ENCODE peak calls at places on chromosome 3, in nine cellular contexts. L is GM23338, B is choroid plexus epithelial cell, Q is pancreas, V is mammary epithelial cell, R is neural progenitor cell, E is fibroblast of lung, S is cardiac fibroblast, A is HFF-Myc. O is an unnamed sample.

GRCh38 chr3:193563999-193564398 is 9.3 kb upstream of the ATP13A4 start:
- DNase-seq in L (peak), B (peak), Q (no peak), V (peak), R (peak), E (no peak), S (peak), A (no peak), O (peak)

GRCh38 chr3:61564405-61565059 is 3.2 kb downstream of the PTPRG start:
- DNase-seq in L (peak), B (peak), Q (peak), V (no peak), R (peak), E (peak), S (peak), A (peak), O (no peak)

GRCh38 chr3:62604301-62604700 is 231.0 kb upstream of the FEZF2 start:
- DNase-seq in L (no peak), B (peak), Q (no peak), V (peak), R (no peak), E (peak), S (peak), A (peak), O (no peak)

GRCh38 chr3:43316783-43317460 is 30.6 kb downstream of the SNRK start:
- DNase-seq in L (peak), B (peak), Q (no peak), V (peak), R (peak), E (peak), S (no peak), A (no peak), O (no peak)

GRCh38 chr3:107525954-107526305 is 3.2 kb downstream of the BBX start:
- DNase-seq in L (no peak), B (peak), Q (no peak), V (no peak), R (no peak), E (no peak), S (no peak), A (no peak), O (no peak)

GRCh38 chr3:179021119-179021903 is 50.3 kb downstream of the ZMAT3 start:
- DNase-seq in L (no peak), B (peak), Q (no peak), V (no peak), R (no peak), E (no peak), S (peak), A (no peak), O (no peak)

GRCh38 chr3:49720383-49721164 is 1.1 kb upstream of the AMIGO3 start:
- DNase-seq in L (no peak), B (no peak), Q (no peak), V (no peak), R (no peak), E (no peak), S (no peak), A (no peak), O (no peak)

GRCh38 chr3:55622733-55623132 is 135.6 kb upstream of the WNT5A start:
- DNase-seq in L (no peak), B (peak), Q (no peak), V (peak), R (no peak), E (peak), S (peak), A (no peak), O (no peak)

GRCh38 chr3:141795719-141796435 is 32.7 kb downstream of the GRK7 start:
- DNase-seq in L (no peak), B (no peak), Q (no peak), V (no peak), R (peak), E (peak), S (peak), A (no peak), O (no peak)

GRCh38 chr3:126460386-126460785 is 15.3 kb downstream of the ZXDC start:
- DNase-seq in L (no peak), B (no peak), Q (no peak), V (no peak), R (no peak), E (no peak), S (no peak), A (no peak), O (no peak)

GRCh38 chr3:151278223-151278622 is at the start of gene P2RY14:
- DNase-seq in L (no peak), B (no peak), Q (no peak), V (no peak), R (no peak), E (no peak), S (no peak), A (no peak), O (no peak)

GRCh38 chr3:13110678-13111116 is 37.5 kb upstream of the IQSEC1 start:
- DNase-seq in L (no peak), B (no peak), Q (no peak), V (peak), R (peak), E (no peak), S (no peak), A (no peak), O (no peak)

GRCh38 chr3:167941234-167941995 is 154.3 kb downstream of the GOLIM4 start:
- DNase-seq in L (no peak), B (peak), Q (peak), V (peak), R (peak), E (peak), S (peak), A (peak), O (no peak)

GRCh38 chr3:189508784-189509489 is 122.3 kb upstream of the TP63 start:
- DNase-seq in L (no peak), B (no peak), Q (no peak), V (peak), R (no peak), E (no peak), S (no peak), A (no peak), O (no peak)

GRCh38 chr3:126507886-126508285 is 9.7 kb downstream of the UROC1 start:
- DNase-seq in L (no peak), B (no peak), Q (no peak), V (no peak), R (no peak), E (no peak), S (no peak), A (no peak), O (no peak)

GRCh38 chr3:128870327-128870726 is 9.1 kb upstream of the ACAD9 start:
- DNase-seq in L (no peak), B (no peak), Q (no peak), V (no peak), R (no peak), E (no peak), S (no peak), A (no peak), O (no peak)

GRCh38 chr3:31911643-31912042 is 69.4 kb downstream of the OSBPL10 start:
- DNase-seq in L (no peak), B (peak), Q (no peak), V (peak), R (no peak), E (no peak), S (peak), A (no peak), O (no peak)

GRCh38 chr3:70097084-70097483 is 97.6 kb downstream of the SAMMSON start:
- DNase-seq in L (no peak), B (no peak), Q (no peak), V (no peak), R (no peak), E (no peak), S (no peak), A (no peak), O (no peak)

GRCh38 chr3:42588625-42589024 is 2.0 kb upstream of the SS18L2 start:
- DNase-seq in L (no peak), B (no peak), Q (no peak), V (no peak), R (no peak), E (no peak), S (no peak), A (no peak), O (no peak)

GRCh38 chr3:173140986-173141385 is at the start of gene SPATA16:
- DNase-seq in L (peak), B (no peak), Q (no peak), V (no peak), R (no peak), E (no peak), S (no peak), A (no peak), O (no peak)

GRCh38 chr3:198081421-198081844 is 121.4 kb downstream of the LMLN start:
- DNase-seq in L (peak), B (no peak), Q (peak), V (no peak), R (peak), E (no peak), S (no peak), A (no peak), O (no peak)

GRCh38 chr3:4409415-4409814 is 57.7 kb downstream of the SUMF1 start:
- DNase-seq in L (no peak), B (no peak), Q (no peak), V (no peak), R (no peak), E (no peak), S (no peak), A (no peak), O (peak)

GRCh38 chr3:129992781-129993180 is 18.3 kb downstream of the TRH start:
- DNase-seq in L (peak), B (peak), Q (no peak), V (no peak), R (peak), E (no peak), S (peak), A (no peak), O (no peak)

GRCh38 chr3:153624310-153625030 is 462.4 kb downstream of the RAP2B start:
- DNase-seq in L (no peak), B (no peak), Q (no peak), V (no peak), R (no peak), E (no peak), S (no peak), A (no peak), O (no peak)

GRCh38 chr3:63910873-63911272 is 1.3 kb downstream of the SCAANT1 start:
- DNase-seq in L (no peak), B (no peak), Q (no peak), V (peak), R (no peak), E (peak), S (peak), A (no peak), O (no peak)

GRCh38 chr3:51696954-51697353 is 9.9 kb upstream of the GRM2 start:
- DNase-seq in L (no peak), B (no peak), Q (no peak), V (no peak), R (no peak), E (no peak), S (no peak), A (no peak), O (no peak)

GRCh38 chr3:101036213-101036618 is 43.0 kb upstream of the ABI3BP start:
- DNase-seq in L (peak), B (peak), Q (peak), V (peak), R (peak), E (peak), S (peak), A (peak), O (no peak)

GRCh38 chr3:34301313-34301712 is 502.9 kb downstream of the PDCD6IP start:
- DNase-seq in L (peak), B (no peak), Q (no peak), V (no peak), R (peak), E (no peak), S (no peak), A (no peak), O (no peak)

GRCh38 chr3:46245155-46245554 is 2.9 kb downstream of the CCR3 start:
- DNase-seq in L (no peak), B (no peak), Q (no peak), V (no peak), R (no peak), E (no peak), S (no peak), A (no peak), O (peak)
- H3K4me3 ChIP-seq in L (no peak), B (no peak), Q (no peak), V (no peak), R (no peak), E (no peak), S (no peak), A (no peak), O (no peak)

GRCh38 chr3:170356596-170357175 is 829 bp upstream of the SKIL start:
- DNase-seq in L (peak), B (no peak), Q (peak), V (peak), R (peak), E (peak), S (peak), A (no peak), O (peak)

GRCh38 chr3:170355738-170356595 is 1.5 kb upstream of the SKIL start:
- DNase-seq in L (peak), B (peak), Q (peak), V (peak), R (peak), E (peak), S (peak), A (no peak), O (no peak)

GRCh38 chr3:170357920-170358854 is 672 bp downstream of the SKIL start:
- DNase-seq in L (peak), B (peak), Q (peak), V (peak), R (peak), E (peak), S (peak), A (no peak), O (peak)

GRCh38 chr3:170359178-170359704 is 1.7 kb downstream of the SKIL start:
- DNase-seq in L (no peak), B (no peak), Q (no peak), V (no peak), R (no peak), E (no peak), S (no peak), A (no peak), O (no peak)

DNA sequence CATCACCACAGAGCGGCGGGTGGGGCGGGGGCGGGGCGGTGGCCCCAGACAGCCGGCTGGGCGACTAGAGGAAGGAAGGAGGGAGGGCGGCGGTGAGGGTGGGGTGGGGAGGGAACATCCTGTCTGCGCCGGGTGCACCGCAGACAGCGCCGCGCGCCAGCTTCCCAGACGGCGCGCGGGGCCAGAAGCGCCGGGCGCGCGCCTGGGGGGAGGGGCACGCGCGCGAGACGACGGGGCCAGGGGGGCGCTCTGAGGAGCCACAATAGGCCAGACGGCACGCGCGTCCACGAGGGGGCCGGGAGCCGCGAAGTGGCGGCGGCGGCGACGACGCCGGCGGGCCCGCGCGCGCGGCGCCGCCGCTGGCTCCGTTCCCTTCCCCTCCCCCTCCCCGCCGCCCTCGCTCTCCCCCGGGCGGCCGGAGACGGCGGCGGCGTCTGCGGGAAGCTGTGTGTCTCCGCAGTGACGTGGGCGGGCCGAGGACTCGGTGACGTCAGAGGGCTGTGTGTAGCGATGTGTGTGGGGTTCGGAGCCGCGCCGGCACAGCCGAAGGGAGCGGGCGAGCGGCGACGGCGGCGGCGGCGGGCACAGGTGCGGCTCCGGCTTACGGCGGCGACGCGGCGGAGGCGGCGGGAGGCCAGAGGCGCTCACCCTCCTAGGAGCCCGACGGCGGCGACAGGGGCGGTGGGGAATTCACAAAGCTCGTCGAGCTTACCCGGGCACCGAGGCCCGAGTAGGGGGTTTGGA is at the start of gene SKIL:
- DNase-seq in L (peak), B (peak), Q (peak), V (peak), R (peak), E (peak), S (peak), A (peak), O (peak)
- TF ChIP-seq CTCF in L (no peak), B (no peak), Q (peak), V (no peak), R (no peak), E (no peak), S (no peak), A (no peak), O (no peak)

GRCh38 chr3:83821526-83821925 is 1137.3 kb upstream of the CADM2 start:
- DNase-seq in L (no peak), B (no peak), Q (no peak), V (no peak), R (no peak), E (no peak), S (no peak), A (no peak), O (no peak)
- H3K4me3 ChIP-seq in L (no peak), B (no peak), Q (no peak), V (no peak), R (no peak), E (no peak), S (no peak), A (no peak), O (no peak)

GRCh38 chr3:40780341-40780800 is 255.6 kb downstream of the ZNF621 start:
- DNase-seq in L (peak), B (peak), Q (peak), V (peak), R (peak), E (no peak), S (peak), A (no peak), O (peak)
- TF ChIP-seq CTCF in L (no peak), B (peak), Q (no peak), V (no peak), R (no peak), E (no peak), S (no peak), A (no peak), O (no peak)

GRCh38 chr3:58484049-58484721 is 7.7 kb upstream of the KCTD6 start:
- DNase-seq in L (no peak), B (no peak), Q (no peak), V (no peak), R (no peak), E (no peak), S (no peak), A (no peak), O (no peak)
- H3K4me3 ChIP-seq in L (no peak), B (no peak), Q (no peak), V (no peak), R (no peak), E (no peak), S (no peak), A (no peak), O (no peak)

GRCh38 chr3:11641316-11641682 is 2.4 kb downstream of the VGLL4 start:
- DNase-seq in L (no peak), B (peak), Q (no peak), V (no peak), R (no peak), E (no peak), S (no peak), A (peak), O (no peak)
- TF ChIP-seq CTCF in L (no peak), B (no peak), Q (no peak), V (no peak), R (no peak), E (no peak), S (no peak), A (no peak), O (no peak)

GRCh38 chr3:142973217-142974009 is 9.9 kb upstream of the PAQR9 start:
- DNase-seq in L (no peak), B (no peak), Q (no peak), V (no peak), R (no peak), E (no peak), S (no peak), A (no peak), O (no peak)

GRCh38 chr3:142971431-142971830 is 8.0 kb upstream of the PAQR9 start:
- DNase-seq in L (no peak), B (no peak), Q (no peak), V (no peak), R (no peak), E (no peak), S (no peak), A (no peak), O (no peak)

GRCh38 chr3:142975316-142975995 is 12.0 kb upstream of the PAQR9 start:
- DNase-seq in L (peak), B (no peak), Q (no peak), V (no peak), R (no peak), E (no peak), S (peak), A (no peak), O (no peak)

GRCh38 chr3:142968319-142968718 is 4.8 kb upstream of the PAQR9 start:
- DNase-seq in L (no peak), B (no peak), Q (no peak), V (no peak), R (no peak), E (no peak), S (no peak), A (no peak), O (no peak)

GRCh38 chr3:142972092-142972753 is 8.7 kb upstream of the PAQR9 start:
- DNase-seq in L (no peak), B (no peak), Q (no peak), V (no peak), R (no peak), E (no peak), S (no peak), A (no peak), O (no peak)
- H3K4me3 ChIP-seq in L (no peak), B (no peak), Q (no peak), V (no peak), R (no peak), E (no peak), S (no peak), A (no peak), O (no peak)

GRCh38 chr3:11654166-11654565 is 10.5 kb upstream of the VGLL4 start:
- DNase-seq in L (peak), B (no peak), Q (no peak), V (no peak), R (no peak), E (no peak), S (no peak), A (no peak), O (no peak)

GRCh38 chr3:11651900-11652299 is 8.2 kb upstream of the VGLL4 start:
- DNase-seq in L (peak), B (peak), Q (no peak), V (no peak), R (peak), E (peak), S (peak), A (no peak), O (no peak)

GRCh38 chr3:11653298-11654055 is 9.8 kb upstream of the VGLL4 start:
- DNase-seq in L (peak), B (no peak), Q (no peak), V (no peak), R (peak), E (no peak), S (no peak), A (no peak), O (peak)

GRCh38 chr3:11658180-11658579 is 14.5 kb upstream of the VGLL4 start:
- DNase-seq in L (no peak), B (no peak), Q (no peak), V (no peak), R (no peak), E (no peak), S (no peak), A (no peak), O (no peak)

GRCh38 chr3:11655188-11655928 is 11.6 kb upstream of the VGLL4 start:
- DNase-seq in L (peak), B (no peak), Q (no peak), V (no peak), R (peak), E (no peak), S (peak), A (no peak), O (no peak)
- TF ChIP-seq CTCF in L (peak), B (peak), Q (no peak), V (peak), R (peak), E (peak), S (peak), A (peak), O (no peak)